ENCODE peak calls at places on chromosomes 11 and 22, in nine cellular contexts. One of them, this sample, is unnamed.

GRCh38 chr11:101915811-101916291 is 471 bp downstream of the ANGPTL5 start:
- DNase-seq in heart left ventricle: no peak
- DNase-seq in sigmoid colon: no peak
- DNase-seq in spleen: no peak
- DNase-seq in endothelial cell of umbilical vein: peak
- DNase-seq in erythroblast: peak
- DNase-seq in ovary: no peak
- DNase-seq in GM12891: no peak
- DNase-seq in uterus: no peak
- DNase-seq in this sample: no peak

GRCh38 chr11:69010964-69011623 is 2.0 kb downstream of the MRGPRF start:
- DNase-seq in spleen: peak
- DNase-seq in erythroblast: peak
- DNase-seq in sigmoid colon: peak
- DNase-seq in endothelial cell of umbilical vein: no peak
- DNase-seq in GM12891: peak
- DNase-seq in ovary: peak
- DNase-seq in uterus: peak
- DNase-seq in heart left ventricle: peak
- DNase-seq in this sample: peak

GRCh38 chr11:78931891-78932290 is 357.2 kb upstream of the NARS2 start:
- DNase-seq in endothelial cell of umbilical vein: no peak
- DNase-seq in heart left ventricle: no peak
- DNase-seq in sigmoid colon: no peak
- DNase-seq in uterus: no peak
- DNase-seq in erythroblast: no peak
- DNase-seq in GM12891: no peak
- DNase-seq in ovary: no peak
- DNase-seq in spleen: no peak
- DNase-seq in this sample: no peak

GRCh38 chr11:95088946-95089619 is 563 bp upstream of the ENDOD1 start:
- DNase-seq in erythroblast: no peak
- DNase-seq in GM12891: no peak
- DNase-seq in sigmoid colon: no peak
- DNase-seq in ovary: no peak
- DNase-seq in spleen: no peak
- DNase-seq in endothelial cell of umbilical vein: no peak
- DNase-seq in uterus: no peak
- DNase-seq in heart left ventricle: no peak
- DNase-seq in this sample: peak

GRCh38 chr22:49577168-49578060 is 250.3 kb downstream of the BRD1 start:
- DNase-seq in heart left ventricle: no peak
- DNase-seq in uterus: no peak
- DNase-seq in ovary: no peak
- DNase-seq in sigmoid colon: peak
- DNase-seq in spleen: peak
- DNase-seq in erythroblast: no peak
- DNase-seq in GM12891: no peak
- DNase-seq in endothelial cell of umbilical vein: no peak
- DNase-seq in this sample: peak

GRCh38 chr11:47213985-47214564 is 699 bp upstream of the DDB2 start:
- DNase-seq in ovary: peak
- DNase-seq in spleen: peak
- DNase-seq in sigmoid colon: peak
- DNase-seq in uterus: peak
- DNase-seq in GM12891: peak
- DNase-seq in heart left ventricle: peak
- DNase-seq in erythroblast: peak
- DNase-seq in endothelial cell of umbilical vein: peak
- DNase-seq in this sample: peak

GRCh38 chr22:48481748-48482147 is 1345.9 kb downstream of the BRD1 start:
- DNase-seq in sigmoid colon: no peak
- DNase-seq in heart left ventricle: no peak
- DNase-seq in spleen: no peak
- DNase-seq in erythroblast: no peak
- DNase-seq in GM12891: no peak
- DNase-seq in endothelial cell of umbilical vein: no peak
- DNase-seq in ovary: no peak
- DNase-seq in uterus: no peak
- DNase-seq in this sample: no peak

GRCh38 chr11:71078482-71078881 is 173.9 kb downstream of the SHANK2 start:
- DNase-seq in sigmoid colon: no peak
- DNase-seq in uterus: no peak
- DNase-seq in endothelial cell of umbilical vein: no peak
- DNase-seq in erythroblast: peak
- DNase-seq in heart left ventricle: no peak
- DNase-seq in ovary: no peak
- DNase-seq in GM12891: no peak
- DNase-seq in spleen: no peak
- DNase-seq in this sample: no peak

GRCh38 chr22:19178659-19179471 is at the start of gene SLC25A1:
- DNase-seq in uterus: peak
- DNase-seq in GM12891: peak
- DNase-seq in spleen: peak
- DNase-seq in heart left ventricle: peak
- DNase-seq in endothelial cell of umbilical vein: peak
- DNase-seq in erythroblast: peak
- DNase-seq in ovary: peak
- DNase-seq in sigmoid colon: peak
- DNase-seq in this sample: peak

GRCh38 chr22:19179472-19180048 is 1.0 kb upstream of the SLC25A1 start:
- DNase-seq in erythroblast: peak
- DNase-seq in GM12891: peak
- DNase-seq in heart left ventricle: peak
- DNase-seq in sigmoid colon: peak
- DNase-seq in spleen: peak
- DNase-seq in uterus: peak
- DNase-seq in endothelial cell of umbilical vein: peak
- DNase-seq in ovary: peak
- DNase-seq in this sample: peak

GRCh38 chr22:19176732-19177131 is 1.8 kb downstream of the SLC25A1 start:
- DNase-seq in spleen: no peak
- DNase-seq in GM12891: no peak
- DNase-seq in uterus: no peak
- DNase-seq in erythroblast: no peak
- DNase-seq in sigmoid colon: no peak
- DNase-seq in endothelial cell of umbilical vein: no peak
- DNase-seq in heart left ventricle: no peak
- DNase-seq in ovary: peak
- DNase-seq in this sample: no peak

GRCh38 chr22:19177164-19178064 is 1.1 kb downstream of the SLC25A1 start:
- DNase-seq in sigmoid colon: peak
- DNase-seq in erythroblast: no peak
- DNase-seq in heart left ventricle: no peak
- DNase-seq in ovary: peak
- DNase-seq in spleen: peak
- DNase-seq in endothelial cell of umbilical vein: no peak
- DNase-seq in uterus: no peak
- DNase-seq in GM12891: no peak
- DNase-seq in this sample: no peak

DNA sequence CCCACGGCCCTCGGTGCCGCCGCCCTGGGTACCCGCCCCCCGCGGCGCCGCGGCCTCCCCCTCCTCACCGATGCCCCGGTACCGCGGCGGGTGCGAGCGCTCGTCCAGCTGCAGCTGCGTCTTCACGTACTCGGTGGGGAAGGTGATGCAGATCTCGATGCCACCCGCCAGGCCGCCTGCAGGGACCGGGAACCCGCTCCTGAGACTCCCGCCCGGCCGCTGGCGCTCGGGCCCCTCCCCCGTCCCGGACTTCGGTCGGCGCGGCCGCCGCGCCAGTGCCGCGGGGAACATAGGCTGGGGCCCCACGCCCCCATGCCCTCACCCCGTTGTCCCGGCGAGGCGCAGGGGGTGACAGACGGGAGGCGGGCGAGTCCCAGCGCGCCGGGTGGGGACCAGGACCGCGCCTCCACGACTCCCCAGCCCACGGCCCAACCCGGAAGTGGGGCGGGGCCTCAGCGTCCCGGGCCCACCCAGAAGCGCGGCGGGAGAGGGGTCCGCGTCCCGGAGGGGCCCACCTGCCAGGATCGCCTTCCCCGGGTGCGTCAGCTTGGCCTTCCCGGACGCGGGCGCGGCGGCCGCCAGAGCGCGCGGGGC is 374 bp downstream of the SLC25A1 start:
- DNase-seq in GM12891: peak
- DNase-seq in endothelial cell of umbilical vein: peak
- DNase-seq in ovary: no peak
- DNase-seq in sigmoid colon: peak
- DNase-seq in spleen: peak
- DNase-seq in erythroblast: peak
- DNase-seq in uterus: no peak
- DNase-seq in heart left ventricle: peak
- DNase-seq in this sample: peak
- TF ChIP-seq POLR2A in GM12891: no peak
- TF ChIP-seq POLR2A in endothelial cell of umbilical vein: no peak
- TF ChIP-seq POLR2A in ovary: no peak
- TF ChIP-seq POLR2A in sigmoid colon: no peak
- TF ChIP-seq POLR2A in spleen: no peak
- TF ChIP-seq POLR2A in erythroblast: no peak
- TF ChIP-seq POLR2A in uterus: no peak
- TF ChIP-seq POLR2A in heart left ventricle: no peak
- TF ChIP-seq POLR2A in this sample: no peak

DNA sequence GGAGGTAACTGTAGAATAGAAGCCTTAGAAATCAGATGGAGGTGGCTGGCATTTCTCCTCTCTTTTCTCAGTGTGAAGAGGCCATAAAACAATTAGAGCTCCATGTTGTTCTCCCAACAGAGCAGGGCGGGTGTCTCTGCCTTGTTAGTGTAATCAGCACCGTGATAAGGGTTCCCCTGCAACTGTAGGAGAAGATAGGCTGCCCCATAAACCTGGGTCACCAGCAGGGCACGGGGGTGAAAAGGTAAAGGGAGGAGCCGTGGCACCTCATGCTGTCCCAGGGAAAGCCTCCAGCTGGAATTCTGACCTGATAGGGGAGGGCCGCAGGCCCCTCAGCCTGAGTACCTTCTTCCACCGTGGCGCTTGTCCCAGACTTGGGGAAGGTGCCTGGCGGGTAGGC is 68.7 kb downstream of the ISX start:
- DNase-seq in GM12891: no peak
- DNase-seq in ovary: no peak
- DNase-seq in heart left ventricle: no peak
- DNase-seq in uterus: no peak
- DNase-seq in sigmoid colon: no peak
- DNase-seq in spleen: no peak
- DNase-seq in endothelial cell of umbilical vein: no peak
- DNase-seq in erythroblast: no peak
- DNase-seq in this sample: no peak
- TF ChIP-seq POLR2A in GM12891: no peak
- TF ChIP-seq POLR2A in ovary: no peak
- TF ChIP-seq POLR2A in heart left ventricle: no peak
- TF ChIP-seq POLR2A in uterus: no peak
- TF ChIP-seq POLR2A in sigmoid colon: no peak
- TF ChIP-seq POLR2A in spleen: no peak
- TF ChIP-seq POLR2A in endothelial cell of umbilical vein: no peak
- TF ChIP-seq POLR2A in erythroblast: no peak
- TF ChIP-seq POLR2A in this sample: no peak

GRCh38 chr11:61161190-61162091 is at the start of gene VPS37C:
- DNase-seq in endothelial cell of umbilical vein: peak
- DNase-seq in GM12891: peak
- DNase-seq in erythroblast: peak
- DNase-seq in spleen: peak
- DNase-seq in ovary: peak
- DNase-seq in uterus: peak
- DNase-seq in sigmoid colon: peak
- DNase-seq in heart left ventricle: peak
- DNase-seq in this sample: peak

GRCh38 chr11:61162092-61162935 is 1.1 kb upstream of the VPS37C start:
- DNase-seq in uterus: no peak
- DNase-seq in heart left ventricle: peak
- DNase-seq in endothelial cell of umbilical vein: peak
- DNase-seq in spleen: no peak
- DNase-seq in GM12891: no peak
- DNase-seq in erythroblast: peak
- DNase-seq in sigmoid colon: peak
- DNase-seq in ovary: no peak
- DNase-seq in this sample: peak

GRCh38 chr11:61157743-61158142 is 3.5 kb downstream of the VPS37C start:
- DNase-seq in ovary: no peak
- DNase-seq in sigmoid colon: no peak
- DNase-seq in GM12891: no peak
- DNase-seq in erythroblast: no peak
- DNase-seq in heart left ventricle: no peak
- DNase-seq in endothelial cell of umbilical vein: no peak
- DNase-seq in uterus: no peak
- DNase-seq in spleen: peak
- DNase-seq in this sample: no peak

GRCh38 chr11:61160487-61161189 is 588 bp downstream of the VPS37C start:
- DNase-seq in GM12891: no peak
- DNase-seq in erythroblast: no peak
- DNase-seq in sigmoid colon: no peak
- DNase-seq in endothelial cell of umbilical vein: peak
- DNase-seq in uterus: no peak
- DNase-seq in heart left ventricle: no peak
- DNase-seq in ovary: no peak
- DNase-seq in spleen: no peak
- DNase-seq in this sample: peak

DNA sequence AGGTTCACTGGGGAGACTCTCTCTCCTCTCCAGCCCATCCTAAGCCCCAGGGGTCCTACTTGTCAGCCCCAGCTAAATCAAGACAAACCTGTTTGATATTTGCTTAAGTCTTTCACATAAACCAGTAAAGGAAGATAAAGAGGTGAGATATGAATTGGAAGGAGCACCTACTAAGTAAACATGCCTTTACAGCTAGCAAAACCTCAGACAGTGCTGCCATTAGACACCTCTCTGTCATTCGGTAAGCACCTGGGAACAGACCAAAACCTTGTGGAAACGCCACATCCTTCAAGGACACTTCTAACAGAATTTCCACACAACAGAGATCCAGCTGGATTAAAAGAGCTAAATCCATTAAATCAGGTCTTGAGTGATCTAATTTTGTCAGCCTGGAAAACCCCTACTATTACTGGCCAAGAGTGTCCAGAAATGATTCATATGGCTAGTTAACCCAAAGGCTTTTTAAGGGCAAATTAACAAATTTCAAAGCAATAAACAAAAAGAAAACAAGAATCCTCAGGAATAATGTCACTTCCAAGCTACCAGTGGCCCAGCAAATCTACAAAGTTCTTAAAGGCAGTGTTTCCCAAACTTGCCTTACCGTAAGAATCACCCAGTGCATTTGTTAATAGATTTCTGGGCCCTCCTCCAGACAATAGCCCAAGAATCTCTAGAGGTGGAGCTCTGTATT is 2.4 kb downstream of the VPS37C start:
- DNase-seq in erythroblast: no peak
- DNase-seq in sigmoid colon: peak
- DNase-seq in heart left ventricle: no peak
- DNase-seq in spleen: no peak
- DNase-seq in ovary: no peak
- DNase-seq in uterus: no peak
- DNase-seq in endothelial cell of umbilical vein: peak
- DNase-seq in GM12891: no peak
- DNase-seq in this sample: no peak
- TF ChIP-seq POLR2A in erythroblast: no peak
- TF ChIP-seq POLR2A in sigmoid colon: no peak
- TF ChIP-seq POLR2A in heart left ventricle: no peak
- TF ChIP-seq POLR2A in spleen: no peak
- TF ChIP-seq POLR2A in ovary: no peak
- TF ChIP-seq POLR2A in uterus: no peak
- TF ChIP-seq POLR2A in endothelial cell of umbilical vein: no peak
- TF ChIP-seq POLR2A in GM12891: no peak
- TF ChIP-seq POLR2A in this sample: no peak

DNA sequence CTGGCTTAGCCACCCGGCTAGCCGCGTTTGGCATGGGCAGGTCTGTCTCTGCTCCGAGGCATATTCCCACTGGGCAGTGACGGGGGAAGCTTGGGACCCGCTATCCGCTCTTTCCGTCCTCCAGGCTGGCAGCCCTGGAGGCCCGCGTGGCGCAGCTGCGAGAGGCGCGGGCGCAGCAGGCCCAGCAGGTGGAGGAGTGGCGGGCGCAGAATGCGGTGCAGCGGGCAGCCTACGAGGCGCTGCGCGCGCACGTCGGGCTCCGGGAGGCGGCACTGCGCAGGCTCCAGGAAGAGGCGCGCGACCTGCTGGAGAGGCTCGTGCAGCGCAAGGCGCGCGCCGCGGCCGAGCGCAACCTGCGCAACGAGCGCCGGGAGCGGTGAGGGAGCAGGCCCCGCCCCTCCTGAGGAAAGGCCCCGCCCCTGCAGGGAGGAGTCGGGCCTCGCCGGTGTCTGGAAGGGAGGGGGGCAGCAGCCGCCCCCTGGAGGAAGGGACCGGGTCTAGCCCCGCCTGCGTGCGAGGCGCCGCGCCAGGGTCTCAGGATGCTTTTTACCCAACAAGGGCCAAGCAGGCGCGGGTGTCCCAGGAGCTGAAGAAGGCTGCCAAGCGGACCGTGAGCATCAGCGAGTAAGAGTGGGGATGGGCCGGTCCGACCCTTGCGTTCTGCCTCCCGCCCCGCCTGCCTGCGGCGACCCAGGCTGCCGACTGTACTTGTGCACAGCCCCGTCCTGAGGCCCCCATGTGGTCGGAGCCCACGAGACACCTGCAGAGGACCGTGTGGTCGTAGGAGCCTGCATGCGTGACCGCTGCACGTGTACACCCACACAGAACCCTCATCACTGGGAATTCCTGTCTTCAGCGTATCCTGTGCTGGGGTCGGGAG is 7.9 kb downstream of the ATG16L2 start:
- DNase-seq in heart left ventricle: peak
- DNase-seq in erythroblast: peak
- DNase-seq in sigmoid colon: peak
- DNase-seq in GM12891: no peak
- DNase-seq in ovary: peak
- DNase-seq in uterus: peak
- DNase-seq in spleen: peak
- DNase-seq in endothelial cell of umbilical vein: peak
- DNase-seq in this sample: peak
- TF ChIP-seq POLR2A in heart left ventricle: no peak
- TF ChIP-seq POLR2A in erythroblast: peak
- TF ChIP-seq POLR2A in sigmoid colon: peak
- TF ChIP-seq POLR2A in GM12891: peak
- TF ChIP-seq POLR2A in ovary: no peak
- TF ChIP-seq POLR2A in uterus: peak
- TF ChIP-seq POLR2A in spleen: peak
- TF ChIP-seq POLR2A in endothelial cell of umbilical vein: no peak
- TF ChIP-seq POLR2A in this sample: no peak

This sample was measured in stomach.